ENCODE peak calls at places on chromosome 13, in five cellular contexts. H, K, U, X and V are unnamed samples. For H3K36me3, the result is how much of the 10 kb centered on the place peaks cover.

GRCh38 chr13:30711375-30711774 is 24.0 kb upstream of the ALOX5AP start:
- DNase-seq in K (no peak), H (no peak), U (no peak), X (no peak), V (no peak)

GRCh38 chr13:87570669-87571068 is 100.5 kb upstream of the SLITRK5 start:
- DNase-seq in H (no peak), K (no peak), X (no peak), U (no peak), V (no peak)

GRCh38 chr13:40170982-40171381 is 495.5 kb downstream of the FOXO1 start:
- DNase-seq in K (no peak), X (no peak), H (no peak), U (no peak), V (no peak)

GRCh38 chr13:20230913-20231838 is 943 bp downstream of the GJB6 start:
- DNase-seq in K (no peak), X (peak), H (peak), U (no peak), V (no peak)

GRCh38 chr13:99206873-99207272 is 6.2 kb downstream of the UBAC2 start:
- DNase-seq in H (no peak), X (no peak), U (no peak), K (no peak), V (no peak)

GRCh38 chr13:107807306-107808073 is 407.8 kb downstream of the LIG4 start:
- DNase-seq in U (no peak), H (no peak), K (no peak), X (no peak), V (no peak)

GRCh38 chr13:71866173-71867091 is 572 bp downstream of the DACH1 start:
- DNase-seq in X (peak), U (peak), H (peak), K (peak), V (peak)

GRCh38 chr13:67229438-67230242 is 496 bp downstream of the PCDH9 start:
- DNase-seq in H (peak), X (no peak), K (no peak), U (no peak), V (no peak)

GRCh38 chr13:79679334-79679733 is 198.4 kb downstream of the NDFIP2 start:
- DNase-seq in X (peak), H (peak), U (peak), K (peak), V (peak)

GRCh38 chr13:74073231-74073630 is 61.0 kb downstream of the KLF12 start:
- DNase-seq in X (no peak), U (no peak), K (no peak), H (no peak), V (no peak)

GRCh38 chr13:106867249-106867648 is 299.3 kb upstream of the ARGLU1 start:
- DNase-seq in H (peak), U (no peak), K (no peak), X (no peak), V (no peak)

GRCh38 chr13:99528547-99528946 is 27.3 kb downstream of the TM9SF2 start:
- DNase-seq in U (no peak), X (no peak), H (peak), K (peak), V (no peak)

GRCh38 chr13:29436291-29436690 is 159.2 kb downstream of the SLC7A1 start:
- DNase-seq in X (no peak), U (no peak), K (no peak), H (no peak), V (no peak)

GRCh38 chr13:50310734-50311133 is 295.5 kb downstream of the KCNRG start:
- DNase-seq in H (no peak), X (no peak), U (no peak), K (no peak), V (no peak)

GRCh38 chr13:51793570-51794273 is 10.2 kb downstream of the DHRS12 start:
- DNase-seq in U (no peak), H (no peak), X (no peak), K (no peak), V (no peak)

GRCh38 chr13:66402071-66402470 is 828.1 kb downstream of the PCDH9 start:
- DNase-seq in U (no peak), K (no peak), H (no peak), X (no peak), V (no peak)

GRCh38 chr13:51599444-51600176 is 15.3 kb downstream of the WDFY2 start:
- DNase-seq in H (no peak), U (no peak), X (no peak), K (no peak), V (no peak)

GRCh38 chr13:114311908-114312307 is 2.4 kb upstream of the CHAMP1 start:
- DNase-seq in X (no peak), U (no peak), H (no peak), K (no peak), V (no peak)

GRCh38 chr13:69856331-69856730 is 251.3 kb upstream of the ATXN8OS start:
- DNase-seq in U (no peak), K (no peak), H (peak), X (no peak), V (no peak)

GRCh38 chr13:107865643-107866006 is 349.7 kb downstream of the LIG4 start:
- DNase-seq in K (no peak), U (no peak), X (no peak), H (no peak), V (no peak)

GRCh38 chr13:50376895-50377575 is 361.8 kb downstream of the KCNRG start:
- DNase-seq in X (peak), K (peak), H (peak), U (no peak), V (no peak)

GRCh38 chr13:92838786-92839185 is 387.8 kb upstream of the GPC6 start:
- DNase-seq in X (no peak), U (no peak), K (no peak), H (no peak), V (no peak)

GRCh38 chr13:76025392-76025791 is 389.3 kb downstream of the LMO7 start:
- DNase-seq in U (no peak), X (no peak), H (no peak), K (no peak), V (no peak)
- H3K4me3 ChIP-seq in U (no peak), X (no peak), H (no peak), K (no peak), V (no peak)

GRCh38 chr13:84961023-84961422 is 838.2 kb downstream of the SLITRK6 start:
- DNase-seq in U (no peak), H (no peak), K (no peak), X (no peak), V (no peak)
- H3K36me3 ChIP-seq in U (under half), H (under half), K (under half), X (under half), V (under half)

GRCh38 chr13:61727714-61728275 is 312.1 kb upstream of the PCDH20 start:
- DNase-seq in H (no peak), X (no peak), U (no peak), K (no peak), V (no peak)

DNA sequence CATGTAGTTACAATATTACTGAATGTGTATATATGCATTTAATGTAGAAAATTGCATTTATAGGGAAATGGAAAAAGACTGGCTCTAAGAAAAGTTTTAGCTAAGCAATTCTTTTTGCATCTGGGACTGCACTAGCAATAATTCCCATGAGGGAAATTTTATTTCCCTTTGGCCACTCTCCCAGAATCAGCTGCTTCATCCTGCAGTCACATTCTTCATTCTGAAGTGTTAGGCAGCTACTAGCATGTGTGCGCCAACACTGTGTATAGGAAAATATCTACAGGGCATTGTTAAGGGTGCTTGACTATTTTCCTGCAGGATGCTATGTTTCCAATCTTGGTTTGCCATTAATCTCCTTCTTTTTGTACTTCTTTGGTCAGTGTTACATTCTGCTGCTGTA is 312.8 kb upstream of the PCDH20 start:
- DNase-seq in K (no peak), X (no peak), U (no peak), H (no peak), V (no peak)
- H3K4me3 ChIP-seq in K (no peak), X (no peak), U (no peak), H (no peak), V (no peak)

DNA sequence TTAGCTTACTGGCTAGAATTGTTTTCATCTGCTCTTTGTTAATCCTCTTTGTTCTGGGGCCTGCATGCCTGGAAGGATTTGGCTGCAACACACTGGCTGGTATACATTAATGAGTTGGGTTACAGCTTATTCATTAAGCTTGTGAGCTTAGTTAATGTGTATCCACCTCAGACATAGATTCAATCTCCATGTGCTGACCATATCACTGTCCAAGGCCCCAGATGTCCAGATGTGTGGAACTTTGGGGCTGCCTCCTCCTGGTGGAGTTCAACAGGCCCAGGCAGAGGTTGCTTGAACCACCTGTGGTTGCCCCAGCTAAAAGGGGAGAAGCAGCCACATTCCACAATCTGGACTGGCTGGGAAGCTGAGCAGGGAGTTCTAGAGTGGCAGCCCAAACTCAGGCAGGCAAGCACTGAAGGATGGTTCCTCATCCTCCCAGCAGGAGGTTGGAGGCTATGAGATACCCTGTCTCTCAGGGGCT is 5.4 kb downstream of the DIAPH3 start:
- DNase-seq in X (no peak), K (no peak), U (no peak), H (peak), V (no peak)
- H3K36me3 ChIP-seq in X (under half), K (under half), U (under half), H (under half), V (under half)